ENCODE peak calls at places on chromosomes 7 and 10, in ten cellular contexts. D is fibroblast of villous mesenchyme, W is psoas muscle, G is posterior cingulate gyrus, C is sigmoid colon, K is GM18507, F is HEK293T, Y is occipital lobe, R is ureter, T is T-helper 2 cell. V is an unnamed sample.

GRCh38 chr7:801940-802364 is 30.3 kb upstream of the SUN1 start:
- DNase-seq in T (no peak), R (peak), C (peak), D (peak), K (no peak), Y (no peak), F (no peak), G (no peak), W (peak), V (no peak)

GRCh38 chr10:59104186-59104585 is 72.3 kb upstream of the PHYHIPL start:
- DNase-seq in F (no peak), G (no peak), C (no peak), D (no peak), K (no peak), R (no peak), Y (no peak), W (no peak), T (no peak), V (no peak)

GRCh38 chr10:61750943-61751471 is 88.3 kb downstream of the CABCOCO1 start:
- DNase-seq in Y (peak), R (peak), T (peak), D (peak), F (peak), K (peak), W (peak), G (no peak), C (no peak), V (peak)

GRCh38 chr7:43531700-43532099 is 51.2 kb upstream of the STK17A start:
- DNase-seq in D (no peak), C (no peak), K (no peak), W (no peak), G (no peak), T (no peak), Y (no peak), F (no peak), R (no peak), V (no peak)

GRCh38 chr10:100970914-100971811 is 1.9 kb downstream of the SEMA4G start:
- DNase-seq in D (no peak), C (peak), W (no peak), F (no peak), G (no peak), R (no peak), T (no peak), K (no peak), Y (no peak), V (no peak)

GRCh38 chr10:60099998-60100747 is 193.8 kb upstream of the CCDC6 start:
- DNase-seq in G (no peak), R (no peak), K (no peak), Y (no peak), C (no peak), F (peak), T (no peak), D (peak), W (no peak), V (no peak)

GRCh38 chr10:3028444-3028843 is 38.9 kb upstream of the PFKP start:
- DNase-seq in D (no peak), F (no peak), C (no peak), W (no peak), R (no peak), G (no peak), Y (no peak), K (no peak), T (no peak), V (no peak)

GRCh38 chr10:77531441-77532001 is 106.1 kb downstream of the KCNMA1 start:
- DNase-seq in C (peak), T (no peak), D (peak), G (no peak), W (peak), K (no peak), R (no peak), F (peak), Y (peak), V (no peak)

GRCh38 chr7:101243786-101244384 is 996 bp downstream of the FIS1 start:
- DNase-seq in R (no peak), F (no peak), G (no peak), C (no peak), W (no peak), T (no peak), D (peak), K (no peak), Y (peak), V (no peak)

GRCh38 chr10:43160067-43160918 is 22.0 kb downstream of the CSGALNACT2 start:
- DNase-seq in R (no peak), Y (no peak), T (no peak), W (no peak), F (no peak), D (peak), G (no peak), C (no peak), K (no peak), V (no peak)

GRCh38 chr7:100655908-100656674 is at the start of gene ACTL6B:
- DNase-seq in R (no peak), W (peak), F (peak), T (peak), K (no peak), C (no peak), Y (peak), D (peak), G (peak), V (no peak)

GRCh38 chr10:50600286-50600685 is 23.5 kb downstream of the SGMS1 start:
- DNase-seq in F (no peak), G (no peak), K (no peak), C (no peak), D (no peak), R (no peak), W (no peak), Y (no peak), T (no peak), V (no peak)

GRCh38 chr7:137628211-137628610 is 218.6 kb downstream of the DGKI start:
- DNase-seq in C (no peak), G (no peak), R (no peak), T (no peak), W (no peak), Y (peak), F (no peak), D (no peak), K (no peak), V (no peak)

GRCh38 chr7:44228571-44229350 is 28.0 kb downstream of the YKT6 start:
- DNase-seq in K (no peak), Y (no peak), T (no peak), D (no peak), W (no peak), F (no peak), C (no peak), G (no peak), R (no peak), V (no peak)

GRCh38 chr10:119878524-119878923 is 5.9 kb upstream of the MCMBP start:
- DNase-seq in T (no peak), K (no peak), G (no peak), D (no peak), F (no peak), W (no peak), C (no peak), Y (no peak), R (no peak), V (no peak)

GRCh38 chr10:91227576-91227975 is 7.1 kb downstream of the PCGF5 start:
- DNase-seq in W (no peak), G (no peak), Y (no peak), D (no peak), K (no peak), T (no peak), F (no peak), C (no peak), R (no peak), V (no peak)

GRCh38 chr10:87734987-87735827 is 75.5 kb downstream of the PAPSS2 start:
- DNase-seq in C (no peak), D (peak), Y (no peak), T (no peak), W (no peak), F (peak), K (peak), R (no peak), G (no peak), V (no peak)